ENCODE peak calls at places on chromosome 13, in five cellular contexts. One of them, this sample, is unnamed.
A peak's percentile ranks its signal among the peaks of the same experiment; 100 is the strongest.

GRCh38 chr13:46100191-46100877 is 4.5 kb downstream of the CPB2 start:
- DNase-seq in nephron progenitor cell: no peak
- DNase-seq in left ventricle myocardium inferior: no peak
- DNase-seq in endodermal cell: no peak
- DNase-seq in lower lobe of right lung: no peak
- DNase-seq in this sample: no peak

GRCh38 chr13:77222000-77222690 is 104.7 kb downstream of the MYCBP2 start:
- DNase-seq in nephron progenitor cell: no peak
- DNase-seq in left ventricle myocardium inferior: no peak
- DNase-seq in endodermal cell: no peak
- DNase-seq in lower lobe of right lung: no peak
- DNase-seq in this sample: no peak

GRCh38 chr13:86986448-86986847 is 684.7 kb upstream of the SLITRK5 start:
- DNase-seq in nephron progenitor cell: no peak
- DNase-seq in left ventricle myocardium inferior: no peak
- DNase-seq in endodermal cell: no peak
- DNase-seq in lower lobe of right lung: no peak
- DNase-seq in this sample: no peak

GRCh38 chr13:111027481-111028439 is 87.3 kb upstream of the ARHGEF7 start:
- DNase-seq in nephron progenitor cell: no peak
- DNase-seq in left ventricle myocardium inferior: no peak
- DNase-seq in endodermal cell: no peak
- DNase-seq in lower lobe of right lung: no peak
- DNase-seq in this sample: no peak

GRCh38 chr13:80458546-80458945 is 117.6 kb upstream of the SPRY2 start:
- DNase-seq in nephron progenitor cell: no peak
- DNase-seq in left ventricle myocardium inferior: no peak
- DNase-seq in endodermal cell: no peak
- DNase-seq in lower lobe of right lung: no peak
- DNase-seq in this sample: no peak

GRCh38 chr13:33815011-33815550 is 2.9 kb upstream of the RFC3 start:
- DNase-seq in nephron progenitor cell: no peak
- DNase-seq in left ventricle myocardium inferior: no peak
- DNase-seq in endodermal cell: no peak
- DNase-seq in lower lobe of right lung: no peak
- DNase-seq in this sample: no peak

GRCh38 chr13:42384265-42384664 is 112.3 kb downstream of the AKAP11 start:
- DNase-seq in nephron progenitor cell: no peak
- DNase-seq in left ventricle myocardium inferior: no peak
- DNase-seq in endodermal cell: no peak
- DNase-seq in lower lobe of right lung: no peak
- DNase-seq in this sample: no peak

GRCh38 chr13:71613347-71613746 is 253.7 kb downstream of the DACH1 start:
- DNase-seq in nephron progenitor cell: no peak
- DNase-seq in left ventricle myocardium inferior: no peak
- DNase-seq in endodermal cell: no peak
- DNase-seq in lower lobe of right lung: no peak
- DNase-seq in this sample: no peak

DNA sequence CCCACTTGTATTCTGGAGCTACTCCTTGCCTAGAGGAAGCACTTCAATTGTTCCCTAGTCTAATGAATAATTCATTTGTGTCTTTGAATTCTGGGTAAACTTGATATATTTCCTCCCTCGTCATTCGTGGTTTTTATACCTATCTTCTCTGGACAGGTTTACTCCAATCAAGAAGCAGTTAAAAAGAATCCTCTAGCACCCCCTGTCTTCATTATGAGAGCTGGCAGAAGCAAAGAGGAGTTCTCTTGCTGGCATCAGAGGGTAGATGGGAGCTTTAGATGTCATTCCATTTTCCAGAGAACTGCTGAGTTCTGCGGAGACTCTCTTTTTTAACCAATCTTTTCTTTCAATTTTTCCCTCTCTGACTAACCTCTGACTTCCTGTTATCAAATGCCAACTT is 627.7 kb downstream of the FGF9 start:
- DNase-seq in nephron progenitor cell: no peak
- DNase-seq in left ventricle myocardium inferior: no peak
- DNase-seq in endodermal cell: no peak
- DNase-seq in lower lobe of right lung: no peak
- DNase-seq in this sample: no peak
- TF ChIP-seq CTCF in nephron progenitor cell: no peak
- TF ChIP-seq CTCF in left ventricle myocardium inferior: no peak
- TF ChIP-seq CTCF in endodermal cell: peak; percentile 56
- TF ChIP-seq CTCF in lower lobe of right lung: no peak
- TF ChIP-seq CTCF in this sample: no peak

DNA sequence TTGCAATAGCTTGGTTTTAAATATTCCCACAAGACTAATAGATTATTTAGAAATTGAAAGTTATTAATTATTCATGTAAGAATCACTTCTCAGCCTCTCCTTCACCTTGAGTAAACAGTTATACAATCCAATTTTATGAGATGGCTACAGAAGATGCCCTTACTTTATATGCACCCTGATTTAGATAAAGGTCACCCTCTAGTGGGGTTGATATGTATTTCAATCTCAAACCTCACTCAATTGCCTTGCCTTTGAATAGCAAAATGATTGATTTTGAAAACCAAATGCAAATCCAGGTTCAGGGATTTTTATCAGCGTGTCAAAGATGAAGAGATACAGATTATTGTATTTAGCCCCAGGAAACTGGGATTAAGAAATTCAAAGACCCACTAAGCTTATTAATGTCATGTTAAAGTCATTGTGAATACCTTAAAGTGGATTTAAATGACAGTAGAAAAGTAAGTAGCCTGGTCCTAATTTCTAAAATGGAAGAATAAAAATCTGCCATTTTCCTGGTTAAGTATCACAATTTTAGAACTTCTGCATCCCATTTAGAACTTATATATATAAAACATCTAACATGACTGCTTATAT is 305.1 kb downstream of the ITGBL1 start:
- DNase-seq in nephron progenitor cell: no peak
- DNase-seq in left ventricle myocardium inferior: no peak
- DNase-seq in endodermal cell: no peak
- DNase-seq in lower lobe of right lung: no peak
- DNase-seq in this sample: no peak
- TF ChIP-seq CTCF in nephron progenitor cell: peak; percentile 47
- TF ChIP-seq CTCF in left ventricle myocardium inferior: peak; percentile 61
- TF ChIP-seq CTCF in endodermal cell: peak; percentile 83
- TF ChIP-seq CTCF in lower lobe of right lung: peak; percentile 34
- TF ChIP-seq CTCF in this sample: peak; percentile 63

GRCh38 chr13:28528848-28529247 is 33.9 kb upstream of the FLT1 start:
- DNase-seq in nephron progenitor cell: no peak
- DNase-seq in left ventricle myocardium inferior: no peak
- DNase-seq in endodermal cell: no peak
- DNase-seq in lower lobe of right lung: no peak
- DNase-seq in this sample: no peak
- TF ChIP-seq CTCF in nephron progenitor cell: no peak
- TF ChIP-seq CTCF in left ventricle myocardium inferior: no peak
- TF ChIP-seq CTCF in endodermal cell: peak; percentile 42
- TF ChIP-seq CTCF in lower lobe of right lung: no peak
- TF ChIP-seq CTCF in this sample: no peak

GRCh38 chr13:91348906-91349435 is 1.5 kb downstream of the MIR17HG start:
- DNase-seq in nephron progenitor cell: peak; percentile 96
- DNase-seq in left ventricle myocardium inferior: peak; percentile 95
- DNase-seq in endodermal cell: peak; percentile 94
- DNase-seq in lower lobe of right lung: peak; percentile 96
- DNase-seq in this sample: peak; percentile 95

GRCh38 chr13:91346848-91347211 is 657 bp upstream of the MIR17HG start:
- DNase-seq in nephron progenitor cell: peak; percentile 30
- DNase-seq in left ventricle myocardium inferior: no peak
- DNase-seq in endodermal cell: no peak
- DNase-seq in lower lobe of right lung: no peak
- DNase-seq in this sample: peak; percentile 11

GRCh38 chr13:91347996-91348905 is 764 bp downstream of the MIR17HG start:
- DNase-seq in nephron progenitor cell: peak; percentile 49
- DNase-seq in left ventricle myocardium inferior: peak; percentile 46
- DNase-seq in endodermal cell: peak; percentile 56
- DNase-seq in lower lobe of right lung: peak; percentile 72
- DNase-seq in this sample: peak; percentile 37

GRCh38 chr13:91346062-91346461 is 1.4 kb upstream of the MIR17HG start:
- DNase-seq in nephron progenitor cell: no peak
- DNase-seq in left ventricle myocardium inferior: no peak
- DNase-seq in endodermal cell: no peak
- DNase-seq in lower lobe of right lung: no peak
- DNase-seq in this sample: no peak

DNA sequence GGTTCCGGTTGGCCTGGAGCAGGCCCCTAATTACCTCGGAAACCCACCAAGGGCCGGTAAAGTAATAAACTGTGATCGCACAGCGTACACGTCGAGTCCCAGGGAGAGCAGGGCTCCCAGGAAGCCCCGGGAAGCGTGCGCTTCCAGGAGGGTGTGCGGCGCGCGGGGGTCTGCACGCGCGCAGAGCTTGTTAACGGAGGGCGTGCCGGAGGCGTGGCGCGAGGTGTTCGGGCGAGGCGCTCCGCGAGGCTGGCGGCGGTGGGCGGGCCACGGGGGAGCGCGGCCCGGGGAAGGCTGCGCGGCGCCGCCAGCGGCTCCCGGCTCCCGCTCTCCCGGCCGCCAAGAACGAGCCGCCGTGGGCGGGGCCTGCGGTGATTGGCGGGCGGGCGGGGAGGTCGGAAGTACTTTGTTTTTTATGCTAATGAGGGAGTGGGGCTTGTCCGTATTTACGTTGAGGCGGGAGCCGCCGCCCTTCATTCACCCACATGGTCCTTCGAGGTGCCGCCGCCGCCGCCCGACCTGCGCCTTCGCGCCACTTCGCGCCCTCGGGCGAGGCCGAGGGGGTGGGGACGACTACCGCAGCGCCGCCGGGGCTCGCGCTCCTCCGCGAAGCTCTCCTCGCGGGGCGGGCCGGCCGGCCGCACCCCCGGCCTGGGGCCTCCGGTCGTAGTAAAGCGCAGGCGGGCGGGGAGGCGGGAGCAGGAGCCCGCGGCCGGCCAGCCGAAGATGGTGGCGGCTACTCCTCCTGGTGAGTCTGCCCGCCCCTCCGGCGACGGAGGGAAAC is at the start of gene MIR17HG:
- DNase-seq in nephron progenitor cell: peak; percentile 94
- DNase-seq in left ventricle myocardium inferior: peak; percentile 90
- DNase-seq in endodermal cell: peak; percentile 95
- DNase-seq in lower lobe of right lung: peak; percentile 93
- DNase-seq in this sample: peak; percentile 84
- TF ChIP-seq CTCF in nephron progenitor cell: no peak
- TF ChIP-seq CTCF in left ventricle myocardium inferior: no peak
- TF ChIP-seq CTCF in endodermal cell: no peak
- TF ChIP-seq CTCF in lower lobe of right lung: no peak
- TF ChIP-seq CTCF in this sample: no peak

GRCh38 chr13:66200555-66200954 is 1029.6 kb downstream of the PCDH9 start:
- DNase-seq in nephron progenitor cell: no peak
- DNase-seq in left ventricle myocardium inferior: no peak
- DNase-seq in endodermal cell: no peak
- DNase-seq in lower lobe of right lung: no peak
- DNase-seq in this sample: no peak
- TF ChIP-seq CTCF in nephron progenitor cell: no peak
- TF ChIP-seq CTCF in left ventricle myocardium inferior: no peak
- TF ChIP-seq CTCF in endodermal cell: no peak
- TF ChIP-seq CTCF in lower lobe of right lung: no peak
- TF ChIP-seq CTCF in this sample: no peak

GRCh38 chr13:20093946-20094345 is 66.9 kb downstream of the GJA3 start:
- DNase-seq in nephron progenitor cell: no peak
- DNase-seq in left ventricle myocardium inferior: no peak
- DNase-seq in endodermal cell: no peak
- DNase-seq in lower lobe of right lung: no peak
- DNase-seq in this sample: no peak

GRCh38 chr13:20090349-20090748 is 70.5 kb downstream of the GJA3 start:
- DNase-seq in nephron progenitor cell: no peak
- DNase-seq in left ventricle myocardium inferior: no peak
- DNase-seq in endodermal cell: no peak
- DNase-seq in lower lobe of right lung: no peak
- DNase-seq in this sample: no peak
- TF ChIP-seq CTCF in nephron progenitor cell: no peak
- TF ChIP-seq CTCF in left ventricle myocardium inferior: peak; percentile 25
- TF ChIP-seq CTCF in endodermal cell: no peak
- TF ChIP-seq CTCF in lower lobe of right lung: no peak
- TF ChIP-seq CTCF in this sample: no peak

GRCh38 chr13:51767100-51767499 is 36.9 kb downstream of the DHRS12 start:
- DNase-seq in nephron progenitor cell: no peak
- DNase-seq in left ventricle myocardium inferior: no peak
- DNase-seq in endodermal cell: peak; percentile 82
- DNase-seq in lower lobe of right lung: no peak
- DNase-seq in this sample: no peak
- TF ChIP-seq CTCF in nephron progenitor cell: no peak
- TF ChIP-seq CTCF in left ventricle myocardium inferior: no peak
- TF ChIP-seq CTCF in endodermal cell: peak; percentile 67
- TF ChIP-seq CTCF in lower lobe of right lung: no peak
- TF ChIP-seq CTCF in this sample: no peak